ENCODE peak calls at places on chromosome 15, in ten cellular contexts. One of them, this sample, is unnamed. For H3K9me3 and H3K36me3, the result is how much of the 10 kb centered on the place peaks cover.

GRCh38 chr15:38748710-38749109 is 184.1 kb upstream of the RASGRP1 start:
- DNase-seq in heart left ventricle: no peak
- DNase-seq in upper lobe of right lung: no peak
- DNase-seq in endothelial cell of umbilical vein: no peak
- DNase-seq in naive thymus-derived CD4-positive, alpha-beta T cell: no peak
- DNase-seq in neuronal stem cell: no peak
- DNase-seq in breast epithelium: no peak
- DNase-seq in PC-9: no peak
- DNase-seq in OCI-LY7: no peak
- DNase-seq in ovary: no peak
- DNase-seq in this sample: no peak

GRCh38 chr15:44147636-44148035 is 47.4 kb downstream of the FRMD5 start:
- DNase-seq in heart left ventricle: no peak
- DNase-seq in upper lobe of right lung: no peak
- DNase-seq in endothelial cell of umbilical vein: no peak
- DNase-seq in naive thymus-derived CD4-positive, alpha-beta T cell: no peak
- DNase-seq in neuronal stem cell: no peak
- DNase-seq in breast epithelium: no peak
- DNase-seq in PC-9: no peak
- DNase-seq in OCI-LY7: no peak
- DNase-seq in ovary: no peak
- DNase-seq in this sample: no peak

GRCh38 chr15:80581976-80582375 is 113.1 kb upstream of the ABHD17C start:
- DNase-seq in heart left ventricle: no peak
- DNase-seq in upper lobe of right lung: no peak
- DNase-seq in endothelial cell of umbilical vein: no peak
- DNase-seq in naive thymus-derived CD4-positive, alpha-beta T cell: no peak
- DNase-seq in neuronal stem cell: no peak
- DNase-seq in breast epithelium: no peak
- DNase-seq in PC-9: peak
- DNase-seq in OCI-LY7: no peak
- DNase-seq in ovary: no peak
- DNase-seq in this sample: no peak

GRCh38 chr15:62533687-62534086 is 368.6 kb upstream of the C2CD4B start:
- DNase-seq in heart left ventricle: no peak
- DNase-seq in upper lobe of right lung: no peak
- DNase-seq in endothelial cell of umbilical vein: no peak
- DNase-seq in naive thymus-derived CD4-positive, alpha-beta T cell: no peak
- DNase-seq in neuronal stem cell: no peak
- DNase-seq in breast epithelium: no peak
- DNase-seq in PC-9: no peak
- DNase-seq in OCI-LY7: no peak
- DNase-seq in ovary: no peak
- DNase-seq in this sample: no peak

GRCh38 chr15:73374599-73374998 is 5.8 kb upstream of the HCN4 start:
- DNase-seq in heart left ventricle: peak
- DNase-seq in upper lobe of right lung: no peak
- DNase-seq in endothelial cell of umbilical vein: no peak
- DNase-seq in naive thymus-derived CD4-positive, alpha-beta T cell: no peak
- DNase-seq in neuronal stem cell: no peak
- DNase-seq in breast epithelium: no peak
- DNase-seq in PC-9: no peak
- DNase-seq in OCI-LY7: peak
- DNase-seq in ovary: no peak
- DNase-seq in this sample: peak

GRCh38 chr15:45319472-45320214 is 58.7 kb downstream of the GATM start:
- DNase-seq in heart left ventricle: no peak
- DNase-seq in upper lobe of right lung: no peak
- DNase-seq in endothelial cell of umbilical vein: no peak
- DNase-seq in naive thymus-derived CD4-positive, alpha-beta T cell: no peak
- DNase-seq in neuronal stem cell: no peak
- DNase-seq in breast epithelium: no peak
- DNase-seq in PC-9: no peak
- DNase-seq in OCI-LY7: no peak
- DNase-seq in ovary: no peak
- DNase-seq in this sample: no peak

GRCh38 chr15:96341465-96342142 is 11.1 kb downstream of the NR2F2 start:
- DNase-seq in heart left ventricle: no peak
- DNase-seq in upper lobe of right lung: no peak
- DNase-seq in endothelial cell of umbilical vein: peak
- DNase-seq in naive thymus-derived CD4-positive, alpha-beta T cell: no peak
- DNase-seq in neuronal stem cell: no peak
- DNase-seq in breast epithelium: peak
- DNase-seq in PC-9: no peak
- DNase-seq in OCI-LY7: no peak
- DNase-seq in ovary: peak
- DNase-seq in this sample: no peak

GRCh38 chr15:66097151-66098018 is 156.2 kb downstream of the MEGF11 start:
- DNase-seq in heart left ventricle: no peak
- DNase-seq in upper lobe of right lung: no peak
- DNase-seq in endothelial cell of umbilical vein: no peak
- DNase-seq in naive thymus-derived CD4-positive, alpha-beta T cell: no peak
- DNase-seq in neuronal stem cell: no peak
- DNase-seq in breast epithelium: no peak
- DNase-seq in PC-9: no peak
- DNase-seq in OCI-LY7: no peak
- DNase-seq in ovary: no peak
- DNase-seq in this sample: no peak

GRCh38 chr15:68983821-68984517 is 30.5 kb upstream of the NOX5 start:
- DNase-seq in heart left ventricle: no peak
- DNase-seq in upper lobe of right lung: no peak
- DNase-seq in endothelial cell of umbilical vein: no peak
- DNase-seq in naive thymus-derived CD4-positive, alpha-beta T cell: no peak
- DNase-seq in neuronal stem cell: no peak
- DNase-seq in breast epithelium: no peak
- DNase-seq in PC-9: no peak
- DNase-seq in OCI-LY7: no peak
- DNase-seq in ovary: no peak
- DNase-seq in this sample: no peak

GRCh38 chr15:70535071-70535954 is 228.0 kb downstream of the UACA start:
- DNase-seq in heart left ventricle: no peak
- DNase-seq in upper lobe of right lung: no peak
- DNase-seq in endothelial cell of umbilical vein: no peak
- DNase-seq in naive thymus-derived CD4-positive, alpha-beta T cell: peak
- DNase-seq in neuronal stem cell: no peak
- DNase-seq in breast epithelium: no peak
- DNase-seq in PC-9: no peak
- DNase-seq in OCI-LY7: peak
- DNase-seq in ovary: no peak
- DNase-seq in this sample: peak

GRCh38 chr15:89662893-89663673 is 7.8 kb upstream of the KIF7 start:
- DNase-seq in heart left ventricle: peak
- DNase-seq in upper lobe of right lung: no peak
- DNase-seq in endothelial cell of umbilical vein: peak
- DNase-seq in naive thymus-derived CD4-positive, alpha-beta T cell: no peak
- DNase-seq in neuronal stem cell: no peak
- DNase-seq in breast epithelium: peak
- DNase-seq in PC-9: peak
- DNase-seq in OCI-LY7: no peak
- DNase-seq in ovary: peak
- DNase-seq in this sample: no peak

GRCh38 chr15:25054329-25054728 is 99.5 kb downstream of the SNRPN start:
- DNase-seq in heart left ventricle: no peak
- DNase-seq in upper lobe of right lung: no peak
- DNase-seq in endothelial cell of umbilical vein: no peak
- DNase-seq in naive thymus-derived CD4-positive, alpha-beta T cell: no peak
- DNase-seq in neuronal stem cell: no peak
- DNase-seq in breast epithelium: peak
- DNase-seq in PC-9: no peak
- DNase-seq in OCI-LY7: no peak
- DNase-seq in ovary: no peak
- DNase-seq in this sample: no peak

GRCh38 chr15:25056484-25057429 is 102.0 kb downstream of the SNRPN start:
- DNase-seq in heart left ventricle: no peak
- DNase-seq in upper lobe of right lung: peak
- DNase-seq in endothelial cell of umbilical vein: no peak
- DNase-seq in naive thymus-derived CD4-positive, alpha-beta T cell: no peak
- DNase-seq in neuronal stem cell: no peak
- DNase-seq in breast epithelium: peak
- DNase-seq in PC-9: no peak
- DNase-seq in OCI-LY7: no peak
- DNase-seq in ovary: no peak
- DNase-seq in this sample: peak

GRCh38 chr15:25057574-25057973 is 102.8 kb downstream of the SNRPN start:
- DNase-seq in heart left ventricle: no peak
- DNase-seq in upper lobe of right lung: no peak
- DNase-seq in endothelial cell of umbilical vein: no peak
- DNase-seq in naive thymus-derived CD4-positive, alpha-beta T cell: no peak
- DNase-seq in neuronal stem cell: no peak
- DNase-seq in breast epithelium: peak
- DNase-seq in PC-9: no peak
- DNase-seq in OCI-LY7: no peak
- DNase-seq in ovary: no peak
- DNase-seq in this sample: peak

GRCh38 chr15:25054943-25055342 is 100.2 kb downstream of the SNRPN start:
- DNase-seq in heart left ventricle: no peak
- DNase-seq in upper lobe of right lung: peak
- DNase-seq in endothelial cell of umbilical vein: no peak
- DNase-seq in naive thymus-derived CD4-positive, alpha-beta T cell: no peak
- DNase-seq in neuronal stem cell: no peak
- DNase-seq in breast epithelium: no peak
- DNase-seq in PC-9: no peak
- DNase-seq in OCI-LY7: no peak
- DNase-seq in ovary: no peak
- DNase-seq in this sample: no peak

DNA sequence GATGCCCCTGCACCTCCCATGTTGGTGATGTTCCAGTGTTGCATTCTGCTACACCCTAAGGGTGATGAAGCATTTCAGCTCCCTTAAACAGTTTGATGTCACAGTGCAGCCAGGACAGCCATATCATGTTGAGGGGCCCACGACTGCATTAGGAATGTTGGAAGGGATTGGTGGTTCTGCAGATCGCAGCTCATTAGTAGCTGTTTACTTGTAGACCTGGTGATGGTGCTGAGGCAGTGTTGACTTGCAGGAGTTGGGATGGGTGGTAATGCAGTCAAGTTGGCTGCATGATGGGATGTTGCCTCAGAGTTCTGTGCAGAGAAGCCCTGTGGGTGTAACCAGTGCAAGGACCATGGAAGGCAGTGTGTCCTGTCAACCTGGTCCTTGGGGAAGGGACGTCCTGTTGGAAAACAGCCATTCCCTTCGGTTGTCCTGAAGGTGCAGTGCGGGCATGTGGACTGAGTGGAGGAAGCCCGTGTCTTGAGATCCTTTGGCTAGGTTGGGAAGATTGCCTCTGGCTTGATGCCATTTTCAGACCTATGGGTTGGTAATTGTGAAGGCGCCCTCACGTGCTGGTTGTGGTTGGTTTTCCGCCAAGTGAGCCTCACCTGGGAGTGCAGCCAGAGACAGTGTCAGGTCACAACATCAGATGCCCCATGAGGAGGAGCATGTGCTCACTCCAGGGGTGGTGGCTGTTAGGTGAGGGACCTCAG is 100.7 kb downstream of the SNRPN start:
- DNase-seq in heart left ventricle: no peak
- DNase-seq in upper lobe of right lung: peak
- DNase-seq in endothelial cell of umbilical vein: no peak
- DNase-seq in naive thymus-derived CD4-positive, alpha-beta T cell: no peak
- DNase-seq in neuronal stem cell: no peak
- DNase-seq in breast epithelium: no peak
- DNase-seq in PC-9: no peak
- DNase-seq in OCI-LY7: no peak
- DNase-seq in ovary: no peak
- DNase-seq in this sample: no peak
- H3K9me3 ChIP-seq in heart left ventricle: under half
- H3K9me3 ChIP-seq in upper lobe of right lung: half or more
- H3K9me3 ChIP-seq in endothelial cell of umbilical vein: half or more
- H3K9me3 ChIP-seq in naive thymus-derived CD4-positive, alpha-beta T cell: half or more
- H3K9me3 ChIP-seq in neuronal stem cell: half or more
- H3K9me3 ChIP-seq in breast epithelium: half or more
- H3K9me3 ChIP-seq in PC-9: under half
- H3K9me3 ChIP-seq in OCI-LY7: under half
- H3K9me3 ChIP-seq in ovary: half or more
- H3K9me3 ChIP-seq in this sample: half or more

GRCh38 chr15:48781481-48782081 is 29.3 kb downstream of the CEP152 start:
- DNase-seq in heart left ventricle: no peak
- DNase-seq in upper lobe of right lung: no peak
- DNase-seq in endothelial cell of umbilical vein: no peak
- DNase-seq in naive thymus-derived CD4-positive, alpha-beta T cell: no peak
- DNase-seq in neuronal stem cell: no peak
- DNase-seq in breast epithelium: no peak
- DNase-seq in PC-9: no peak
- DNase-seq in OCI-LY7: no peak
- DNase-seq in ovary: no peak
- DNase-seq in this sample: no peak
- H3K36me3 ChIP-seq in heart left ventricle: under half
- H3K36me3 ChIP-seq in upper lobe of right lung: under half
- H3K36me3 ChIP-seq in endothelial cell of umbilical vein: under half
- H3K36me3 ChIP-seq in naive thymus-derived CD4-positive, alpha-beta T cell: under half
- H3K36me3 ChIP-seq in neuronal stem cell: under half
- H3K36me3 ChIP-seq in breast epithelium: under half
- H3K36me3 ChIP-seq in PC-9: under half
- H3K36me3 ChIP-seq in OCI-LY7: half or more
- H3K36me3 ChIP-seq in ovary: under half
- H3K36me3 ChIP-seq in this sample: half or more

DNA sequence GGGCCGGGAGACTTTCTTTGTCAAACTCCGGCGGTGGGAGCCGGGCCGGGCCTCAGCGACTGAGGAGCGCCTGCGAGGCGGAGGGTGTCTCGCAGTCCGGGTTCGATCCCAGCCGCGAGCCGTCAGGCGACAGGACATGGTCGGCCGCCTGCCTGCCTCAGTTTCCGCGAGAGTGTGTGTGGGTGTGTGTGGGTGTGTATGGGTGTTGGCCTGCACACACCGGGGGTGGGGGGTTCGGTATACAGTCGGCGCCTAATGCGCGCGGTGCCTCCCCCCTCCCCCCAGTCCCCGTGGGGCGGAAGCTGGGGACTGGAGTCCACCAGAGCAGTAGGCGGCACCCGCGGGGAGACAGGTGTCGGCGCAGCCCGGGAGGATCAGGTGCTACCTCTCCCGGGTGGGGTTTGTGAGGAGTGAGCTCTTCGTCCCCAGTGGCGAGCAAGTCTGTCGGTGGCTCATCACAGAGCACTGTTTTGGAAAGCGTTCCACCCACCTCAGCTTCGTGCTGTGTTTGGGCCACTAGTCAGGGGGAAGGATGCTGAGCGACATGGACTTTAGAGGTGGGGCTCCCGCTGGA is 246.3 kb downstream of the GOLGA6L6 start:
- DNase-seq in heart left ventricle: no peak
- DNase-seq in upper lobe of right lung: peak
- DNase-seq in endothelial cell of umbilical vein: no peak
- DNase-seq in naive thymus-derived CD4-positive, alpha-beta T cell: peak
- DNase-seq in neuronal stem cell: no peak
- DNase-seq in breast epithelium: peak
- DNase-seq in PC-9: no peak
- DNase-seq in OCI-LY7: no peak
- DNase-seq in ovary: no peak
- DNase-seq in this sample: no peak
- H3K9me3 ChIP-seq in heart left ventricle: under half
- H3K9me3 ChIP-seq in upper lobe of right lung: under half
- H3K9me3 ChIP-seq in endothelial cell of umbilical vein: under half
- H3K9me3 ChIP-seq in naive thymus-derived CD4-positive, alpha-beta T cell: under half
- H3K9me3 ChIP-seq in neuronal stem cell: under half
- H3K9me3 ChIP-seq in breast epithelium: under half
- H3K9me3 ChIP-seq in PC-9: under half
- H3K9me3 ChIP-seq in OCI-LY7: under half
- H3K9me3 ChIP-seq in ovary: under half
- H3K9me3 ChIP-seq in this sample: under half

DNA sequence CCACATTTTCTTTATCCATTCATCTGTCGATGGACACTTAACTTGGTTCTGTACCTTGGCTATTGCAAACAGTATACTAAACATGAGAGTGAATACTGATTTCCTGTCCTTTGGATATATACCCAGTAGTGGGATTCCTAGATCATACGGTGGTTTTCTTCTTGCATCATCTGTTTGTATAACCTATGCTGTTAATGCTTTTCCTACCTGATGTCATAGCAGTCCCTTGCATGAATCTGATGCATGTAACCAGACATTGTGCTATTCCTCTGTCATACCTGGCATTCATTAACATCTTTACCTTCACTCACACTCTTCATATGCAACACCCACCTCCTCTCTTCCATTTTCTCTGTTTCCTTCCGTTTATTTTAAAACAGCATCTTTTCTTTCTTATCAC is 185.2 kb downstream of the KLHL25 start:
- DNase-seq in heart left ventricle: no peak
- DNase-seq in upper lobe of right lung: no peak
- DNase-seq in endothelial cell of umbilical vein: no peak
- DNase-seq in naive thymus-derived CD4-positive, alpha-beta T cell: no peak
- DNase-seq in neuronal stem cell: no peak
- DNase-seq in breast epithelium: no peak
- DNase-seq in PC-9: no peak
- DNase-seq in OCI-LY7: no peak
- DNase-seq in ovary: no peak
- DNase-seq in this sample: no peak
- H3K36me3 ChIP-seq in heart left ventricle: under half
- H3K36me3 ChIP-seq in upper lobe of right lung: under half
- H3K36me3 ChIP-seq in endothelial cell of umbilical vein: under half
- H3K36me3 ChIP-seq in naive thymus-derived CD4-positive, alpha-beta T cell: under half
- H3K36me3 ChIP-seq in neuronal stem cell: under half
- H3K36me3 ChIP-seq in breast epithelium: under half
- H3K36me3 ChIP-seq in PC-9: under half
- H3K36me3 ChIP-seq in OCI-LY7: half or more
- H3K36me3 ChIP-seq in ovary: under half
- H3K36me3 ChIP-seq in this sample: under half